ENCODE peak calls at places on chromosomes 5 and 9, in eight cellular contexts. E, D, O, U, I, W, R and N are unnamed samples.

GRCh38 chr5:60102961-60103683 is 209.6 kb upstream of the PDE4D start:
- DNase-seq in U (no peak), O (no peak), D (no peak), E (no peak), W (no peak), I (peak; percentile 84), R (no peak), N (no peak)

GRCh38 chr9:87088192-87088591 is 140.9 kb upstream of the GAS1 start:
- DNase-seq in O (no peak), D (no peak), R (no peak), I (no peak), E (no peak), U (no peak), W (no peak), N (no peak)

GRCh38 chr5:135999396-136000139 is 29.2 kb upstream of the TGFBI start:
- DNase-seq in E (no peak), O (no peak), U (peak; percentile 97), D (no peak), W (no peak), R (peak; percentile 25), I (peak; percentile 84), N (no peak)

GRCh38 chr9:82184524-82184923 is 196.0 kb downstream of the SPATA31D1 start:
- DNase-seq in O (no peak), I (no peak), D (no peak), U (no peak), W (no peak), R (no peak), E (no peak), N (no peak)

GRCh38 chr9:118630931-118631595 is 738.2 kb downstream of the BRINP1 start:
- DNase-seq in W (no peak), E (no peak), O (no peak), R (no peak), D (no peak), U (no peak), I (peak; percentile 64), N (no peak)

GRCh38 chr9:83544002-83544698 is 5.9 kb upstream of the FRMD3 start:
- DNase-seq in E (no peak), U (peak; percentile 38), D (no peak), O (peak; percentile 37), I (peak; percentile 48), W (peak; percentile 58), R (peak; percentile 86), N (no peak)

GRCh38 chr5:117102591-117102990 is 528.0 kb upstream of the SEMA6A start:
- DNase-seq in D (no peak), I (no peak), U (no peak), O (no peak), R (no peak), E (no peak), W (no peak), N (no peak)

GRCh38 chr5:53481354-53481886 is 991 bp downstream of the FST start:
- DNase-seq in I (no peak), W (no peak), D (no peak), R (no peak), O (no peak), E (no peak), U (peak; percentile 23), N (no peak)

GRCh38 chr9:26012797-26013594 is 334.8 kb upstream of the TUSC1 start:
- DNase-seq in E (no peak), I (peak; percentile 16), U (peak; percentile 13), D (no peak), O (no peak), R (no peak), W (no peak), N (no peak)

GRCh38 chr9:107707419-107707837 is 217.9 kb upstream of the KLF4 start:
- DNase-seq in D (no peak), U (peak; percentile 97), O (no peak), E (no peak), W (no peak), R (peak; percentile 55), I (peak; percentile 93), N (no peak)

GRCh38 chr5:167730121-167730520 is 561.3 kb upstream of the WWC1 start:
- DNase-seq in I (peak; percentile 95), O (no peak), W (no peak), U (peak; percentile 96), D (no peak), E (no peak), R (no peak), N (no peak)

GRCh38 chr5:14108170-14108996 is 34.8 kb upstream of the TRIO start:
- DNase-seq in E (no peak), D (no peak), R (peak; percentile 85), O (peak; percentile 81), W (peak; percentile 62), I (peak; percentile 55), U (peak; percentile 91), N (peak; percentile 53)

GRCh38 chr9:107999890-108000289 is 510.3 kb upstream of the KLF4 start:
- DNase-seq in R (no peak), W (no peak), D (no peak), O (peak; percentile 73), E (no peak), I (peak; percentile 84), U (no peak), N (no peak)

GRCh38 chr9:121359358-121360294 is 10.4 kb downstream of the STOM start:
- DNase-seq in D (no peak), E (no peak), W (no peak), R (no peak), U (no peak), O (no peak), I (no peak), N (no peak)

GRCh38 chr5:127001621-127002296 is 28.6 kb downstream of the MARCHF3 start:
- DNase-seq in E (no peak), W (no peak), I (peak; percentile 13), U (peak; percentile 98), O (no peak), R (no peak), D (no peak), N (no peak)

GRCh38 chr5:123665822-123666371 is 153.9 kb downstream of the CSNK1G3 start:
- DNase-seq in R (no peak), W (no peak), U (no peak), E (no peak), I (no peak), O (no peak), D (no peak), N (no peak)

GRCh38 chr5:169097374-169097831 is 203.5 kb downstream of the SLIT3 start:
- DNase-seq in O (no peak), E (peak; percentile 23), I (no peak), W (no peak), D (no peak), R (no peak), U (peak; percentile 2), N (no peak)

GRCh38 chr5:132829742-132830435 is 558 bp downstream of the SHROOM1 start:
- DNase-seq in E (peak; percentile 67), I (peak; percentile 48), O (peak; percentile 79), W (peak; percentile 85), R (peak; percentile 87), U (peak; percentile 56), D (peak; percentile 74), N (peak; percentile 92)

GRCh38 chr9:12699529-12699928 is 6.3 kb downstream of the TYRP1 start:
- DNase-seq in R (no peak), I (peak; percentile 4), D (no peak), O (no peak), U (peak; percentile 32), W (no peak), E (no peak), N (no peak)

GRCh38 chr5:71757590-71758543 is 38.8 kb downstream of the CARTPT start:
- DNase-seq in I (peak; percentile 55), E (peak; percentile 56), U (peak; percentile 71), R (peak; percentile 97), O (peak; percentile 61), W (peak; percentile 64), D (no peak), N (peak; percentile 29)

GRCh38 chr9:73683862-73684591 is 532.4 kb downstream of the ANXA1 start:
- DNase-seq in O (no peak), E (no peak), R (no peak), U (no peak), D (no peak), I (peak; percentile 96), W (no peak), N (no peak)

GRCh38 chr9:99465231-99465891 is 243.3 kb downstream of the SEC61B start:
- DNase-seq in D (no peak), W (no peak), I (no peak), U (no peak), O (no peak), E (no peak), R (no peak), N (no peak)

DNA sequence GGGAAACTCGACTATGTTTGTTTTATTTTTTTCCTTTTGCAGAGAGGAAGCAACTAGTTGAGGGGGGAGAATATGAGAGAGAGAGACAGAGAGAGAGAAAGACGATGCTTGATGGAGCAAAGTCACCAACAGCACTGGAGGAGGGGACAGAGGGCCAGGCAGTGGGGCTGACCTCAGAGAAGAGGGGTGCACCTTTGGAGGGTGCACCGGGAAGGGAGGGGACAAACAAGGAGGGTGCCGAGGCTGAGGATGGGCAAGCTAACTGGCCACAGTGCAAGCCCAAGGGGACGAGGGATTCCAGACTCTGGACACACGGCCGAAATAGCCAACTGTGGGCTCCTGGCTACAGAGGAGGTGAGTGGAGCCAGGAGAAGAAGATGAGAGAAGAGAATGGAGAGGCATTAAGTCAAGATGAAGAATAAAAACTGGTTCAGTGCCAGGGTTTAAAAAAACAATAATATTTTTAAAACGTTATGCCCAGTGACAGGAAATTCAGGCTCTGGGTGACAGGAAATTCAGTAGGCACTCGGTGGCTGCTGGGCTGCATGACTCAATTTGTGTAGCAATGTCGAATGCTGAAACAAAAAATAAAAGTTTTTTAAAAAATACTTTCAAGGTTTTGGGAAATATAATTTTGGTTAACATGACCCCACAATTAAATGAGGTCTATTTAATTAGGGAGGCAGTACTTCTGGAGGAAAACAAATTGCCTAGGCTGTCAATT is 13.3 kb upstream of the GLRX start:
- DNase-seq in R (no peak), I (no peak), E (no peak), W (peak; percentile 70), D (no peak), U (no peak), O (no peak), N (no peak)
- H3K27ac ChIP-seq in R (no peak overlapping the region), I (no peak overlapping the region), E (peak overlapping the region; percentile 80), W (peak overlapping the region; percentile 97), D (peak overlapping the region; percentile 84), U (peak overlapping the region; percentile 17), O (peak overlapping the region; percentile 54), N (no peak overlapping the region)

GRCh38 chr9:128992995-128993394 is 35.1 kb downstream of the SH3GLB2 start:
- DNase-seq in I (no peak), D (peak; percentile 63), R (peak; percentile 82), W (no peak), U (no peak), E (no peak), O (no peak), N (no peak)
- TF ChIP-seq CTCF in I (peak; percentile 55), D (peak; percentile 46), R (peak; percentile 40), W (peak; percentile 25), U (peak; percentile 8), E (peak; percentile 14), O (no peak), N (no peak)

DNA sequence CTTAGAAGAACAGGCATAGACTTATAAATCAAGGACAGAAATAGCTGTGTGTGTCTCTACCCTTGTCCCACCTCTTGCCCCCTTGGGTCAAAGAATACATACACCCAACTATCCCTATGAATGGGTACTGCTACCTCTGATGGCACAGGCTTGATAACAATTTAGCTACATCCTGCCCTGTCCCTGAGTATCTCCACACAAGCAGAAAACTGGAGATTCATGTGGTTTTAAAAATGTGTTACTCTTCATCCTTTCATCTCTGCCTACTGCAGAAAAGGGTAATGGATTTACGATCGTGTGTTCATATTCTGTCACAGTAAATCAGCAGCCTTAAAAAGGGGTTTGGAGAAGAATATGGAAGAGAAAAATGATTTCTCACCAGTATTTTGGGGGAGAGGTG is 49.2 kb upstream of the NREP start:
- DNase-seq in O (no peak), R (no peak), I (no peak), W (no peak), E (no peak), U (no peak), D (no peak), N (no peak)
- H3K27ac ChIP-seq in O (no peak overlapping the region), R (no peak overlapping the region), I (no peak overlapping the region), W (no peak overlapping the region), E (no peak overlapping the region), U (no peak overlapping the region), D (no peak overlapping the region), N (no peak overlapping the region)

GRCh38 chr9:134550584-134550983 is 91.0 kb upstream of the COL5A1 start:
- DNase-seq in I (no peak), U (no peak), D (no peak), E (no peak), O (no peak), R (no peak), W (peak; percentile 30), N (no peak)
- TF ChIP-seq CTCF in I (no peak), U (no peak), D (no peak), E (no peak), O (no peak), R (no peak), W (no peak), N (no peak)